ENCODE peak calls at places on chromosomes 5 and 9, in five cellular contexts. U is A549; Q is tibial artery; G is choroid plexus epithelial cell; N is CD8-positive, alpha-beta memory T cell. A is an unnamed sample.

GRCh38 chr5:148984333-148984732 is 78.5 kb downstream of the SH3TC2 start:
- DNase-seq in U (no peak), Q (no peak), G (no peak), N (no peak), A (no peak)

GRCh38 chr5:77679791-77680190 is 41.3 kb upstream of the OTP start:
- DNase-seq in U (no peak), Q (no peak), G (peak; percentile 72), N (no peak), A (no peak)

GRCh38 chr5:73963021-73963420 is 337.0 kb downstream of the ARHGEF28 start:
- DNase-seq in U (no peak), Q (no peak), G (peak; percentile 83), N (no peak), A (no peak)

GRCh38 chr9:27194401-27195091 is 85.5 kb downstream of the TEK start:
- DNase-seq in U (peak; percentile 5), Q (no peak), G (peak; percentile 93), N (no peak), A (no peak)

GRCh38 chr5:126106032-126106431 is 317.2 kb upstream of the GRAMD2B start:
- DNase-seq in U (no peak), Q (no peak), G (peak; percentile 41), N (no peak), A (no peak)

GRCh38 chr9:77019010-77019809 is at the start of gene FOXB2:
- DNase-seq in U (no peak), Q (no peak), G (no peak), N (no peak), A (no peak)

GRCh38 chr9:129615407-129616285 is 5.3 kb downstream of the C9orf50 start:
- DNase-seq in U (no peak), Q (no peak), G (no peak), N (no peak), A (no peak)

GRCh38 chr5:62395210-62395950 is 8.3 kb downstream of the DIMT1 start:
- DNase-seq in U (no peak), Q (no peak), G (peak; percentile 58), N (no peak), A (no peak)

GRCh38 chr5:98927242-98927987 is 1.4 kb downstream of the CHD1 start:
- DNase-seq in U (peak; percentile 14), Q (peak; percentile 74), G (peak; percentile 86), N (peak; percentile 74), A (peak; percentile 80)

GRCh38 chr9:114281421-114282103 is 41.3 kb upstream of the ORM1 start:
- DNase-seq in U (no peak), Q (peak; percentile 57), G (no peak), N (no peak), A (no peak)

GRCh38 chr9:34328983-34329832 is at the start of the genes KIF24 and NUDT2:
- DNase-seq in U (peak; percentile 96), Q (peak; percentile 99), G (peak; percentile 100), N (peak; percentile 98), A (peak; percentile 100)

GRCh38 chr9:86035827-86036440 is 63.4 kb downstream of the GOLM1 start:
- DNase-seq in U (no peak), Q (no peak), G (no peak), N (no peak), A (no peak)

GRCh38 chr5:86862093-86862492 is 244.4 kb downstream of the COX7C start:
- DNase-seq in U (no peak), Q (no peak), G (no peak), N (no peak), A (no peak)

GRCh38 chr5:171342362-171343111 is 33.5 kb downstream of the TLX3 start:
- DNase-seq in U (peak; percentile 40), Q (no peak), G (peak; percentile 84), N (no peak), A (peak; percentile 42)

GRCh38 chr5:62256161-62257017 is 49.6 kb upstream of the KIF2A start:
- DNase-seq in U (no peak), Q (no peak), G (peak; percentile 53), N (peak; percentile 36), A (peak; percentile 55)

GRCh38 chr5:175717837-175718236 is 60.0 kb downstream of the HRH2 start:
- DNase-seq in U (no peak), Q (peak; percentile 4), G (no peak), N (no peak), A (no peak)

GRCh38 chr5:176671890-176672615 is 24.8 kb downstream of the TSPAN17 start:
- DNase-seq in U (no peak), Q (no peak), G (no peak), N (no peak), A (no peak)

GRCh38 chr5:1004598-1005361 is 3.8 kb upstream of the NKD2 start:
- DNase-seq in U (peak; percentile 61), Q (peak; percentile 71), G (peak; percentile 33), N (peak; percentile 28), A (peak; percentile 60)

GRCh38 chr9:81370096-81370495 is 319.3 kb downstream of the TLE1 start:
- DNase-seq in U (no peak), Q (no peak), G (no peak), N (no peak), A (no peak)

GRCh38 chr5:55456216-55456895 is 78.4 kb downstream of the PLPP1 start:
- DNase-seq in U (peak; percentile 30), Q (no peak), G (peak; percentile 40), N (no peak), A (no peak)

GRCh38 chr5:179698935-179699639 is at the start of gene CANX:
- DNase-seq in U (peak; percentile 44), Q (no peak), G (no peak), N (no peak), A (no peak)

GRCh38 chr5:91058155-91058554 is 325.0 kb downstream of the ARRDC3 start:
- DNase-seq in U (no peak), Q (no peak), G (no peak), N (no peak), A (no peak)

GRCh38 chr9:133761641-133762248 is 23.6 kb upstream of the SARDH start:
- DNase-seq in U (no peak), Q (peak; percentile 54), G (no peak), N (no peak), A (no peak)

GRCh38 chr9:96884443-96884842 is 30.1 kb upstream of the ZNF782 start:
- DNase-seq in U (peak; percentile 41), Q (no peak), G (peak; percentile 46), N (no peak), A (no peak)

GRCh38 chr5:127206320-127207113 is 84.1 kb upstream of the MEGF10 start:
- DNase-seq in U (peak; percentile 59), Q (no peak), G (peak; percentile 90), N (no peak), A (no peak)

GRCh38 chr5:152883061-152883460 is 478.0 kb upstream of the NMUR2 start:
- DNase-seq in U (no peak), Q (no peak), G (no peak), N (no peak), A (no peak)

GRCh38 chr5:159448-160172 is 31.7 kb upstream of the LRRC14B start:
- DNase-seq in U (no peak), Q (no peak), G (peak; percentile 64), N (no peak), A (no peak)

GRCh38 chr9:113317777-113318176 is 14.6 kb upstream of the RNF183 start:
- DNase-seq in U (no peak), Q (no peak), G (peak; percentile 42), N (no peak), A (no peak)

GRCh38 chr5:1538276-1538675 is 14.5 kb upstream of the LPCAT1 start:
- DNase-seq in U (no peak), Q (peak; percentile 42), G (no peak), N (no peak), A (no peak)

GRCh38 chr5:27241564-27242257 is 203.3 kb upstream of the CDH9 start:
- DNase-seq in U (no peak), Q (no peak), G (peak; percentile 98), N (no peak), A (no peak)

GRCh38 chr5:74918232-74918669 is 52.1 kb upstream of the FAM169A start:
- DNase-seq in U (no peak), Q (no peak), G (no peak), N (no peak), A (no peak)

GRCh38 chr5:127648997-127649550 is at the start of gene CTXN3:
- DNase-seq in U (no peak), Q (no peak), G (no peak), N (no peak), A (no peak)

GRCh38 chr5:143354025-143354424 is 49.5 kb downstream of the NR3C1 start:
- DNase-seq in U (no peak), Q (no peak), G (peak; percentile 66), N (peak; percentile 9), A (no peak)
- H3K4me3 ChIP-seq in U (no peak overlapping the region), Q (no peak overlapping the region), G (no peak overlapping the region), N (peak overlapping the region; percentile 37), A (no peak overlapping the region)

DNA sequence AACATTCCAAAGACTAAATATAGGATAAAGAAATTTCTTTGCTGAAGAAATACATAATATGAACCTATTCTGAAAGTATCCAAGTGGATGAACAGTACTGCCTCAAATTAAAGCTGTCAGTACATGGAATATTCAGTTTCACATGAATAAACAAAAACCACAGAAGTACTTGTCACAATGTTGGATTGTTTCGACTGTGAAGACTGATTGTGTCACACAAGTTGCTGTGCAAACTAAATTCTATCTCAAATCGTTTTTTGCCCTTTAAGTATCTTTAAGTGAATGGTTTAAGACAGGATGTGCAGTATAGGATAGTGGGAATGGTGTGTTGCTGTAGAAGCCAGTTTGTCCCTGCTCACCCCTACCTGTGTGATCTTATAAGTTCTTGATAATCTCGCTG is 137.4 kb upstream of the OTULINL start:
- DNase-seq in U (no peak), Q (no peak), G (no peak), N (no peak), A (no peak)
- H3K4me3 ChIP-seq in U (no peak overlapping the region), Q (no peak overlapping the region), G (peak overlapping the region; percentile 86), N (no peak overlapping the region), A (no peak overlapping the region)

GRCh38 chr9:74496819-74497749 is at the start of gene RORB:
- DNase-seq in U (no peak), Q (peak; percentile 82), G (peak; percentile 71), N (peak; percentile 35), A (peak; percentile 57)
- H3K4me3 ChIP-seq in U (peak within 1 kb of the TSS; percentile 46), Q (peak within 1 kb of the TSS; percentile 64), G (peak within 1 kb of the TSS; percentile 73), N (peak within 1 kb of the TSS; percentile 62), A (peak within 1 kb of the TSS; percentile 51)

DNA sequence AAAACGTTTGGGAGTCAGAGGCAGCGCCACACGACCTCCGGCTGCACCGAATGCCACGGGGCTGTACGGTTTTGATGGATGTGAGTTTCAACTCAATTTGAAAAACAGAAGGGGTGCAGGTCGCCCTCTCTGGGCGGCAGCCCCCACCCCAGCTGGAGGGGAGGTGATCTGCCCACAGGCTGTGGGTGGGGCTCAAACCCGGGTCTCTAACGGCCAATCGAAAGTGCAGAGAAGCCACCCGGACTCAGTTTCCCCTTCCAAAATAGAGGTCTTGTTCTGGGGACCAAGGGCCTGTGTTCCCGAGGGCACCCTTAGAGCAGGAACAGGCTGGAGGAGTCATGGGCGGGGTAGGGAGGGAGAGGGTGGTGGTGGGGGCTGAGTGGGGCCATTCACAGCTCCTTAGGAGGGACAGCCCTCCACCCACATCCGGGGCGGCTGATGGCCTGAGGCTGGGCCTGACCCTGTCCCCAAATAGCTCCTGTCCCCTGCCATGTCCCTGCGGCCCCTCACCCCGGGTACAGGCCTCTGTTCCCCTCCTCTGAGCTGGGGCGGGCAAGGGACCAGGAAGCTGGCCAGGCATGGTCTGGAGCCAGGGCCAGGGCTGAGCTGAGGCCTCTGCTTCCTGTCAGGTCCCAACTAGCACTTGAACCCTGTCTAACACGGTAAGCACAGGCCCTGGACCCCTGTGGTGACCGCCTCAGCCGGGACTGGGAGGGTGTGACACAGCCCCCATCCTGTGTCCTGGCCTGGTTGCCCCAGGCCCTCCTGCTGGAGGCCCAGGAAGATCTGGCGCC is 22.6 kb upstream of the NOTCH1 start:
- DNase-seq in U (no peak), Q (peak; percentile 82), G (no peak), N (no peak), A (no peak)
- H3K4me3 ChIP-seq in U (no peak overlapping the region), Q (peak overlapping the region; percentile 21), G (no peak overlapping the region), N (no peak overlapping the region), A (no peak overlapping the region)

A was measured in Jurkat, Clone E6-1.